ENCODE peak calls at places on chromosomes 7 and 10, in six cellular contexts. T, H, C, K, Z and N are unnamed samples.

GRCh38 chr10:118811675-118812392 is 57.1 kb upstream of the CACUL1 start:
- DNase-seq in T (no peak), H (no peak), C (no peak), K (no peak), Z (no peak), N (no peak)

GRCh38 chr10:88996927-88997326 is 6.3 kb downstream of the FAS start:
- DNase-seq in T (no peak), H (no peak), C (no peak), K (no peak), Z (no peak), N (no peak)

GRCh38 chr10:95243318-95243617 is 47.5 kb downstream of the PDLIM1 start:
- DNase-seq in T (no peak), H (no peak), C (no peak), K (no peak), Z (no peak), N (no peak)

GRCh38 chr7:1852781-1853618 is 182.9 kb downstream of the ELFN1 start:
- DNase-seq in T (peak), H (no peak), C (peak), K (no peak), Z (no peak), N (peak)

GRCh38 chr7:80721880-80722595 is 83.6 kb downstream of the CD36 start:
- DNase-seq in T (no peak), H (peak), C (no peak), K (peak), Z (no peak), N (no peak)

GRCh38 chr10:70967591-70968588 is 79.5 kb upstream of the PCBD1 start:
- DNase-seq in T (no peak), H (no peak), C (no peak), K (no peak), Z (no peak), N (peak)

GRCh38 chr7:24727165-24728120 is 29.8 kb downstream of the GSDME start:
- DNase-seq in T (no peak), H (no peak), C (no peak), K (no peak), Z (no peak), N (no peak)

GRCh38 chr10:4043897-4044296 is 258.9 kb upstream of the KLF6 start:
- DNase-seq in T (no peak), H (no peak), C (no peak), K (no peak), Z (no peak), N (no peak)

GRCh38 chr7:135905355-135905754 is 71.8 kb downstream of the MTPN start:
- DNase-seq in T (no peak), H (no peak), C (no peak), K (no peak), Z (no peak), N (no peak)

GRCh38 chr10:78200686-78201085 is 167.0 kb downstream of the RPS24 start:
- DNase-seq in T (no peak), H (no peak), C (no peak), K (no peak), Z (no peak), N (no peak)

GRCh38 chr7:139619367-139619657 is 95.8 kb downstream of the CLEC2L start:
- DNase-seq in T (no peak), H (no peak), C (no peak), K (no peak), Z (no peak), N (no peak)

GRCh38 chr7:46432666-46433065 is 511.6 kb upstream of the IGFBP3 start:
- DNase-seq in T (no peak), H (no peak), C (no peak), K (no peak), Z (no peak), N (no peak)

GRCh38 chr7:69342154-69342884 is 256.0 kb upstream of the AUTS2 start:
- DNase-seq in T (no peak), H (no peak), C (no peak), K (no peak), Z (no peak), N (no peak)

GRCh38 chr10:124640538-124641231 is 103.5 kb downstream of the FAM53B start:
- DNase-seq in T (no peak), H (no peak), C (peak), K (no peak), Z (no peak), N (peak)

GRCh38 chr7:48035967-48036478 is 680 bp downstream of the C7orf57 start:
- DNase-seq in T (peak), H (peak), C (peak), K (no peak), Z (peak), N (peak)

GRCh38 chr7:76426246-76426645 is 1.5 kb downstream of the ZP3 start:
- DNase-seq in T (no peak), H (no peak), C (no peak), K (no peak), Z (no peak), N (no peak)